ENCODE peak calls at places on chromosomes 3 and 15, in seven cellular contexts. G is stimulated activated effector memory CD8-positive, alpha-beta T cell treated with anti-CD3 and anti-CD28 coated beads, Interleukin-12 subunit alpha, Interleukin-12 subunit beta, amount 100 ng/mL, for 72 hours; A is heart right ventricle; T is activated CD4-positive, alpha-beta T cell treated with anti-CD3 and anti-CD28 coated beads, Interleukin-2, amount 50 U/mL, for 24 hours; H is mammary epithelial cell; C is NCI-H345; O is retina. X is an unnamed sample.

GRCh38 chr3:125023833-125024560 is 31.8 kb downstream of the HEG1 start:
- DNase-seq in A (no peak), O (no peak), G (no peak), T (no peak), C (no peak), H (no peak), X (no peak)

GRCh38 chr3:3662610-3663009 is 136.6 kb upstream of the LRRN1 start:
- DNase-seq in H (peak; percentile 41), G (no peak), A (no peak), C (no peak), T (no peak), O (no peak), X (no peak)

GRCh38 chr3:182895513-182896112 is 84.7 kb downstream of the DCUN1D1 start:
- DNase-seq in G (no peak), T (no peak), C (no peak), A (no peak), H (no peak), O (no peak), X (no peak)

GRCh38 chr15:99305761-99306505 is 54.7 kb downstream of the LRRC28 start:
- DNase-seq in A (peak; percentile 53), T (no peak), H (peak; percentile 68), C (peak; percentile 35), O (peak; percentile 28), G (no peak), X (no peak)

GRCh38 chr3:30631237-30631961 is 25.0 kb downstream of the TGFBR2 start:
- DNase-seq in G (peak; percentile 83), T (no peak), C (no peak), H (no peak), O (no peak), A (no peak), X (peak; percentile 17)

GRCh38 chr15:41990691-41991090 is 18.3 kb upstream of the EHD4 start:
- DNase-seq in A (no peak), O (no peak), G (no peak), C (no peak), H (no peak), T (no peak), X (no peak)

GRCh38 chr3:111803123-111803593 is 55.9 kb upstream of the PHLDB2 start:
- DNase-seq in C (no peak), O (no peak), T (no peak), G (no peak), A (peak; percentile 39), H (peak; percentile 96), X (no peak)

GRCh38 chr15:74133071-74133702 is 2.8 kb downstream of the ISLR2 start:
- DNase-seq in A (no peak), C (no peak), O (peak; percentile 80), H (no peak), G (no peak), T (no peak), X (no peak)

GRCh38 chr15:43514241-43515057 is 3.0 kb upstream of the MAP1A start:
- DNase-seq in T (no peak), A (peak; percentile 76), C (peak; percentile 11), H (no peak), O (peak; percentile 63), G (no peak), X (no peak)

GRCh38 chr15:90376789-90377188 is 11.3 kb upstream of the IQGAP1 start:
- DNase-seq in O (no peak), C (no peak), A (peak; percentile 32), T (peak; percentile 54), H (no peak), G (peak; percentile 77), X (peak; percentile 93)

GRCh38 chr3:127718916-127719290 is 46.2 kb downstream of the ABTB1 start:
- DNase-seq in A (no peak), O (no peak), C (no peak), H (no peak), T (no peak), G (no peak), X (no peak)

GRCh38 chr3:86923071-86923476 is 67.9 kb downstream of the VGLL3 start:
- DNase-seq in O (no peak), C (no peak), H (peak; percentile 88), T (no peak), A (no peak), G (no peak), X (no peak)

GRCh38 chr3:24348348-24348747 is 146.3 kb downstream of the THRB start:
- DNase-seq in T (no peak), H (no peak), C (no peak), G (no peak), A (no peak), O (no peak), X (no peak)

GRCh38 chr3:78201066-78201465 is 1161.2 kb downstream of the ROBO2 start:
- DNase-seq in T (no peak), H (no peak), A (no peak), G (no peak), O (no peak), C (no peak), X (no peak)

GRCh38 chr3:136819784-136820640 is 1.1 kb downstream of the SLC35G2 start:
- DNase-seq in A (peak; percentile 32), T (no peak), C (peak; percentile 33), O (peak; percentile 85), G (peak; percentile 58), H (peak; percentile 67), X (peak; percentile 61)

GRCh38 chr3:20066848-20067617 is 26.8 kb downstream of the KAT2B start:
- DNase-seq in H (peak; percentile 83), C (no peak), T (no peak), A (no peak), O (no peak), G (peak; percentile 3), X (no peak)

GRCh38 chr15:40354408-40355171 is 3.4 kb upstream of the DISP2 start:
- DNase-seq in C (no peak), T (no peak), A (no peak), O (peak; percentile 68), H (no peak), G (no peak), X (peak; percentile 20)

GRCh38 chr3:171204942-171205341 is 178.4 kb upstream of the SLC2A2 start:
- DNase-seq in A (no peak), O (no peak), C (no peak), H (no peak), G (no peak), T (no peak), X (no peak)

GRCh38 chr3:16205156-16205870 is 30.8 kb downstream of the GALNT15 start:
- DNase-seq in H (peak; percentile 97), T (no peak), A (no peak), G (no peak), O (no peak), C (no peak), X (no peak)

GRCh38 chr3:34619990-34620389 is 821.6 kb downstream of the PDCD6IP start:
- DNase-seq in A (no peak), O (no peak), H (no peak), G (no peak), C (no peak), T (no peak), X (no peak)

GRCh38 chr3:142993958-142994442 is 7.4 kb upstream of the U2SURP start:
- DNase-seq in T (peak; percentile 30), C (peak; percentile 47), O (peak; percentile 45), H (peak; percentile 44), A (peak; percentile 44), G (peak; percentile 70), X (peak; percentile 79)

GRCh38 chr3:154040283-154040682 is 80.9 kb upstream of the ARHGEF26 start:
- DNase-seq in C (no peak), O (no peak), A (no peak), T (no peak), G (no peak), H (peak; percentile 16), X (peak; percentile 63)

GRCh38 chr3:109023656-109024254 is 70.1 kb upstream of the GUCA1C start:
- DNase-seq in G (peak; percentile 49), C (peak; percentile 4), A (peak; percentile 13), T (peak; percentile 17), H (peak; percentile 18), O (peak; percentile 24), X (peak; percentile 27)

GRCh38 chr3:19688767-19689166 is 245.2 kb downstream of the EFHB start:
- DNase-seq in O (no peak), C (no peak), A (no peak), H (no peak), G (no peak), T (no peak), X (no peak)

GRCh38 chr3:57079221-57079831 is 18.9 kb downstream of the SPATA12 start:
- DNase-seq in H (peak; percentile 27), T (no peak), A (peak; percentile 19), G (no peak), C (peak; percentile 58), O (peak; percentile 55), X (no peak)

GRCh38 chr3:19950316-19950715 is 3.4 kb downstream of the RAB5A start:
- DNase-seq in G (no peak), T (no peak), C (no peak), H (no peak), O (no peak), A (no peak), X (no peak)

GRCh38 chr15:29066848-29067247 is 181.1 kb downstream of the APBA2 start:
- DNase-seq in T (no peak), G (no peak), H (no peak), C (no peak), O (no peak), A (no peak), X (peak; percentile 34)

GRCh38 chr15:91855684-91856553 is 2.4 kb downstream of the SLCO3A1 start:
- DNase-seq in G (peak; percentile 66), A (no peak), O (peak; percentile 33), C (peak; percentile 84), H (peak; percentile 40), T (no peak), X (no peak)

GRCh38 chr15:74653426-74654082 is 37.9 kb downstream of the CLK3 start:
- DNase-seq in H (peak; percentile 60), C (no peak), A (peak; percentile 38), G (no peak), O (no peak), T (no peak), X (no peak)

GRCh38 chr3:56154297-56154696 is 314.0 kb downstream of the ERC2 start:
- DNase-seq in C (no peak), T (no peak), A (no peak), G (no peak), H (peak; percentile 1), O (no peak), X (peak; percentile 51)

GRCh38 chr3:51982838-51983577 is at the start of gene ACY1:
- DNase-seq in T (peak; percentile 72), O (peak; percentile 88), C (peak; percentile 30), H (peak; percentile 92), G (peak; percentile 90), A (peak; percentile 87), X (peak; percentile 83)

GRCh38 chr15:74790080-74790916 is 8.4 kb downstream of the CSK start:
- DNase-seq in H (no peak), T (no peak), O (no peak), C (no peak), A (peak; percentile 82), G (peak; percentile 64), X (peak; percentile 93)

GRCh38 chr3:120554727-120555660 is 41.1 kb upstream of the NDUFB4 start:
- DNase-seq in G (no peak), H (no peak), C (no peak), O (no peak), A (peak; percentile 30), T (no peak), X (no peak)

GRCh38 chr3:69665026-69665739 is 74.1 kb upstream of the MITF start:
- DNase-seq in O (peak; percentile 34), T (no peak), H (peak; percentile 73), C (peak; percentile 72), A (peak; percentile 61), G (no peak), X (no peak)

GRCh38 chr3:165920984-165921383 is 83.8 kb upstream of the BCHE start:
- DNase-seq in T (no peak), C (no peak), H (no peak), G (no peak), A (no peak), O (no peak), X (no peak)

GRCh38 chr3:27613846-27614500 is 108.2 kb downstream of the EOMES start:
- DNase-seq in C (no peak), T (no peak), H (no peak), A (no peak), G (no peak), O (no peak), X (no peak)

GRCh38 chr3:126063358-126063965 is 20.5 kb downstream of the SLC41A3 start:
- DNase-seq in G (no peak), H (no peak), C (no peak), O (no peak), T (no peak), A (no peak), X (no peak)